ENCODE peak calls at places on chromosome 13, in five cellular contexts. I is A549, L is GM12878, F is K562, N is HepG2. T is an unnamed sample. For H3K4me1, the result is how much of the 10 kb centered on the place peaks cover.

GRCh38 chr13:60213236-60213746 is 49.6 kb upstream of the DIAPH3 start:
- DNase-seq in I (no peak), L (no peak), F (no peak), N (no peak), T (no peak)

GRCh38 chr13:33682020-33682564 is 135.9 kb upstream of the RFC3 start:
- DNase-seq in I (no peak), L (no peak), N (no peak), F (no peak), T (no peak)

GRCh38 chr13:37134411-37135041 is 29.1 kb upstream of the CSNK1A1L start:
- DNase-seq in F (no peak), N (no peak), L (no peak), I (no peak), T (peak)

GRCh38 chr13:110467516-110467915 is 94.0 kb downstream of the RAB20 start:
- DNase-seq in N (no peak), I (no peak), F (no peak), L (no peak), T (no peak)

GRCh38 chr13:35781044-35781443 is 304.6 kb upstream of the MAB21L1 start:
- DNase-seq in I (no peak), F (no peak), N (no peak), L (no peak), T (no peak)

GRCh38 chr13:25920931-25921330 is 130.9 kb downstream of the SHISA2 start:
- DNase-seq in N (no peak), I (no peak), L (no peak), F (no peak), T (no peak)

GRCh38 chr13:66962953-66963352 is 267.2 kb downstream of the PCDH9 start:
- DNase-seq in F (no peak), N (no peak), I (no peak), L (no peak), T (no peak)

GRCh38 chr13:76991432-76991795 is 467 bp upstream of the CLN5 start:
- DNase-seq in I (no peak), F (no peak), L (peak), N (no peak), T (no peak)

GRCh38 chr13:42968906-42969305 is 23.1 kb downstream of the EPSTI1 start:
- DNase-seq in N (no peak), F (no peak), I (no peak), L (no peak), T (no peak)

GRCh38 chr13:73223372-73223781 is 164.6 kb downstream of the KLF5 start:
- DNase-seq in N (no peak), I (no peak), L (peak), F (no peak), T (no peak)

GRCh38 chr13:73338389-73338788 is 279.6 kb downstream of the KLF5 start:
- DNase-seq in N (no peak), F (no peak), I (peak), L (no peak), T (no peak)

GRCh38 chr13:102225892-102226291 is 176.0 kb downstream of the FGF14 start:
- DNase-seq in L (no peak), N (no peak), I (no peak), F (no peak), T (no peak)

GRCh38 chr13:59666504-59666903 is 497.2 kb downstream of the DIAPH3 start:
- DNase-seq in F (no peak), I (no peak), N (no peak), L (no peak), T (peak)

GRCh38 chr13:34076943-34077703 is 259.2 kb downstream of the RFC3 start:
- DNase-seq in F (no peak), L (no peak), I (peak), N (peak), T (peak)

GRCh38 chr13:48265217-48265815 is 32.3 kb downstream of the ITM2B start:
- DNase-seq in F (no peak), N (no peak), L (peak), I (no peak), T (no peak)

GRCh38 chr13:62747152-62747551 is 1331.5 kb upstream of the PCDH20 start:
- DNase-seq in L (no peak), I (no peak), N (no peak), F (no peak), T (no peak)

DNA sequence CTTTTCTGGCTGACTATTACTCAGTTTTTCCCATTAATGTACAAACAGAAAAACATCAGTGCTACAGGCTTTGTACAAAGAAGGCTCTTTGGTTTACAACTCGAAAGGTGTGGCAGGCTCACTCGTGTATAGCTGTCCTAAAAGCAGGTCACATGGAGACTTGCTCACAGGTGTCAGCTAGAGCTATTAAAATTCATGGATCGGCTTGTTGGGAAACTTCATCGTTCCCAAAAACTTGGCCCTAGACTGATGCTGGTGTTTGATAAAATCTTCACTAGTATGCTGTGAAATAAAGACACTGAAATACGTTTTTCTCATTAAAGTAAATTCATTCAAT is 64.9 kb downstream of the MBNL2 start:
- DNase-seq in I (no peak), F (no peak), L (no peak), N (no peak), T (no peak)
- H3K4me1 ChIP-seq in I (under half), F (under half), L (under half), N (half or more), T (under half)

DNA sequence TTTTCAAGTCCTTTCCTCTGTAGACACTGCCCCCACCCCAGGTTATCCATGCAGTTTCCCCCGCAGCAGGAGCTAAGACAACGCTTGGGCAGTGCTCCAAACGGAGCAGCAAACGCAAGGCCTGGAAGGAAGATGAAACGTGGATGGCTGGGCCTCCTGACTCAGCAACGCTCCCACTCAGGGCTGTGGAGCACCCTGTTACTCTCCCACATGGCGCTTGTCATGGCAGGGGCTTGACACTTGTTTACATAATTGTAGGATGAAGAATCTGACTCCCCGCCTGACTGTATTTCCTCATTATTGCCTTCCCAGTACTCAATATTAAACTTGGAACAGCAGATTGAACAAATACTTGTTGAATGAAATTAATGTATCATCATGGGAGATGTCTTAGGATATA is 799 bp upstream of the C1QTNF9B start:
- DNase-seq in N (no peak), I (no peak), F (no peak), L (no peak), T (no peak)
- TF ChIP-seq MYC in N (no peak), I (no peak), F (no peak), L (no peak), T (no peak)

GRCh38 chr13:56317839-56318238 is 822.9 kb upstream of the PRR20A start:
- DNase-seq in F (no peak), N (no peak), I (no peak), L (no peak), T (no peak)
- H3K4me2 ChIP-seq in F (no peak), N (no peak), I (no peak), L (no peak), T (no peak)

DNA sequence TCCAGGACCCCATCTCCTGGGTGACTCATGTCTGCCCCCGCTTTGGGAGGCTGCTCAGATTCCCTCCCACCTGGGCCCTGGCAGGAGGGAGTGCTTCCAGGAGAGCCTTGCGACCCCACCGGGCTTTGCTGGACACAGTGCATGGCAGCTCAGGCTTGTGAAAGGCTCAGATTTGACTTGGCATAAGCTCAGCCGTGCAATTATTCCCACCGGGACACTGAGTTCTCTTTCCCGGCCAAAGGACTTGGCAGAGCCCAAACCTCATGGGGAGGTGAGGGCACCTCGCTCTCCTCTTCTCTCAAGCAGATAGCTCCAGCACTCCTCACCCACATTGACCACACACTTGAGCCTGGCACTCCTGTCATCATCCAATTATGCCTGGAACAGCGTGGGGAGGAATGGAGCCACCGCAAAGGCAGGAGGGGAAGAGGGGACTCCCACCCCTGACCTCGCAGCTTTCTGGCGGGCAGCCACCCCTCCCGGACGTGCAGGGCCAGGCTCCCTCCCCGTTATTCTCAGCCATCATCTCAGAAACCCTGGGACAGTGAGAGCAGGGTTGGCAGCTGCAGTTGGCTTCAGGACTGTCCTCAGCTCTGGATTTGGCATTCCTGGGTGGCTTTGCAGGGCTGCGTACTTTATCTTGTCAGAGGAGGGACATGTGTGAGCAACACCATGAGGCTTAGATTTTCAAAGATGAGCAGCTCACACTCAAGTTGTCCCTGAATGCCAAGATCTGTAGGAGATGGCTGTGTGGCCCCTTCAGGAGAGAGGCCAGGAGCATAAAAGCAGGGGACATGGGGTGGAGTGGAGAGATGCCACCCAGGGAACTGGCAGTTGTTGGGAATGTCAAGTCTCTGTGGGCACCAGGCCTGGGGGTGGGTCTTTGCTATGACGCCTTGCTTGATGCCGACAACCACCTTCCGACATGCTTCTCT is 306.2 kb downstream of the TEX29 start:
- DNase-seq in L (no peak), I (no peak), N (no peak), F (no peak), T (no peak)
- H3K4me1 ChIP-seq in L (under half), I (under half), N (under half), F (under half), T (under half)